ENCODE peak calls at places on chromosomes 16 and 17, in ten cellular contexts. H is activated CD4-positive, alpha-beta T cell treated with anti-CD3 and anti-CD28 coated beads, Interleukin-2, amount 50 U/mL, for 1 hour; K is aorta; U is EL; Q is dorsolateral prefrontal cortex; B is Right ventricle myocardium inferior; S is nephron progenitor cell; V is COR-L47; L is transverse colon; A is A549. G is an unnamed sample.

GRCh38 chr16:20380782-20381181 is 23.8 kb downstream of the PDILT start:
- DNase-seq in H (no peak), K (no peak), U (no peak), Q (no peak), B (no peak), S (no peak), V (no peak), L (no peak), A (no peak), G (no peak)

GRCh38 chr17:862584-862983 is 80.4 kb downstream of the MRM3 start:
- DNase-seq in H (no peak), K (no peak), U (no peak), Q (no peak), B (no peak), S (no peak), V (no peak), L (no peak), A (no peak), G (no peak)

GRCh38 chr16:22250522-22250921 is 44.4 kb downstream of the EEF2K start:
- DNase-seq in H (no peak), K (no peak), U (peak; percentile 40), Q (no peak), B (peak; percentile 61), S (no peak), V (no peak), L (no peak), A (no peak), G (no peak)

GRCh38 chr16:78659668-78660217 is 560.3 kb downstream of the WWOX start:
- DNase-seq in H (no peak), K (no peak), U (no peak), Q (no peak), B (no peak), S (no peak), V (peak; percentile 96), L (no peak), A (no peak), G (no peak)

GRCh38 chr17:9125722-9126121 is 104.4 kb downstream of the NTN1 start:
- DNase-seq in H (no peak), K (no peak), U (no peak), Q (no peak), B (no peak), S (no peak), V (no peak), L (no peak), A (no peak), G (no peak)

GRCh38 chr17:55266958-55267688 is 2.4 kb downstream of the HLF start:
- DNase-seq in H (no peak), K (no peak), U (no peak), Q (no peak), B (no peak), S (no peak), V (no peak), L (no peak), A (no peak), G (no peak)

GRCh38 chr16:11738742-11739544 is 3.7 kb downstream of the TXNDC11 start:
- DNase-seq in H (no peak), K (no peak), U (no peak), Q (no peak), B (no peak), S (no peak), V (no peak), L (peak; percentile 5), A (no peak), G (no peak)

GRCh38 chr16:23807028-23807427 is 28.8 kb upstream of the PRKCB start:
- DNase-seq in H (no peak), K (peak; percentile 53), U (no peak), Q (no peak), B (no peak), S (no peak), V (no peak), L (no peak), A (no peak), G (no peak)

GRCh38 chr16:2083876-2084687 is 36.3 kb downstream of the TSC2 start:
- DNase-seq in H (no peak), K (no peak), U (no peak), Q (no peak), B (no peak), S (no peak), V (no peak), L (no peak), A (no peak), G (no peak)

GRCh38 chr16:68328860-68329370 is 18.1 kb downstream of the PRMT7 start:
- DNase-seq in H (no peak), K (no peak), U (no peak), Q (no peak), B (no peak), S (no peak), V (no peak), L (no peak), A (no peak), G (no peak)

GRCh38 chr16:1188781-1189189 is 35.9 kb downstream of the CACNA1H start:
- DNase-seq in H (peak; percentile 49), K (peak; percentile 65), U (peak; percentile 23), Q (no peak), B (no peak), S (peak; percentile 89), V (no peak), L (peak; percentile 44), A (no peak), G (peak; percentile 25)

GRCh38 chr17:20999044-20999573 is 43.7 kb downstream of the USP22 start:
- DNase-seq in H (no peak), K (no peak), U (no peak), Q (no peak), B (no peak), S (no peak), V (no peak), L (no peak), A (no peak), G (no peak)

GRCh38 chr16:188674-189073 is 8.4 kb downstream of the HBQ1 start:
- DNase-seq in H (no peak), K (peak; percentile 23), U (no peak), Q (no peak), B (no peak), S (no peak), V (no peak), L (no peak), A (no peak), G (no peak)

GRCh38 chr16:11526921-11527320 is 59.8 kb downstream of the LITAF start:
- DNase-seq in H (no peak), K (no peak), U (no peak), Q (no peak), B (no peak), S (peak; percentile 65), V (no peak), L (no peak), A (no peak), G (no peak)

GRCh38 chr16:49542391-49542891 is 168.8 kb downstream of the C16orf78 start:
- DNase-seq in H (no peak), K (peak; percentile 38), U (no peak), Q (no peak), B (no peak), S (no peak), V (no peak), L (no peak), A (no peak), G (no peak)

GRCh38 chr17:12545877-12546513 is 119.7 kb upstream of the MYOCD start:
- DNase-seq in H (no peak), K (no peak), U (peak; percentile 48), Q (no peak), B (no peak), S (peak; percentile 50), V (no peak), L (peak; percentile 19), A (peak; percentile 75), G (peak; percentile 5)

GRCh38 chr17:80105762-80106161 is 4.4 kb downstream of the GAA start:
- DNase-seq in H (no peak), K (no peak), U (no peak), Q (peak; percentile 60), B (no peak), S (no peak), V (peak; percentile 93), L (peak; percentile 37), A (no peak), G (no peak)

GRCh38 chr16:31441956-31442355 is 633 bp downstream of the ZNF843 start:
- DNase-seq in H (no peak), K (no peak), U (no peak), Q (no peak), B (no peak), S (no peak), V (no peak), L (no peak), A (no peak), G (no peak)

GRCh38 chr16:66478733-66479511 is 51.8 kb downstream of the BEAN1 start:
- DNase-seq in H (peak; percentile 74), K (peak; percentile 86), U (peak; percentile 73), Q (peak; percentile 58), B (peak; percentile 89), S (peak; percentile 57), V (peak; percentile 22), L (peak; percentile 84), A (peak; percentile 81), G (peak; percentile 64)

G was measured in HAP-1.